ENCODE peak calls at places on chromosome 20, in seven cellular contexts. L is pancreas, R is breast epithelium, X is upper lobe of right lung, A is A673, P is substantia nigra, O is neuronal stem cell. K is an unnamed sample.

GRCh38 chr20:32569380-32570305 is 15.5 kb downstream of the NOL4L start:
- DNase-seq in L (no peak), R (no peak), X (no peak), A (no peak), P (no peak), O (no peak), K (no peak)

GRCh38 chr20:46544576-46544975 is 5.9 kb downstream of the OCSTAMP start:
- DNase-seq in L (no peak), R (no peak), X (no peak), A (no peak), P (no peak), O (no peak), K (no peak)

GRCh38 chr20:20333866-20334265 is 34.0 kb upstream of the INSM1 start:
- DNase-seq in L (no peak), R (no peak), X (no peak), A (no peak), P (no peak), O (no peak), K (no peak)

GRCh38 chr20:44918342-44918741 is 8.5 kb downstream of the PABPC1L start:
- DNase-seq in L (no peak), R (no peak), X (no peak), A (no peak), P (no peak), O (no peak), K (no peak)

GRCh38 chr20:58583141-58583540 is 67.9 kb upstream of the APCDD1L start:
- DNase-seq in L (no peak), R (peak; percentile 15), X (no peak), A (no peak), P (no peak), O (no peak), K (no peak)

GRCh38 chr20:51375561-51375960 is 167.0 kb downstream of the NFATC2 start:
- DNase-seq in L (no peak), R (no peak), X (peak; percentile 36), A (no peak), P (no peak), O (no peak), K (no peak)

GRCh38 chr20:20226554-20226953 is 141.3 kb upstream of the INSM1 start:
- DNase-seq in L (no peak), R (no peak), X (no peak), A (no peak), P (no peak), O (no peak), K (no peak)

GRCh38 chr20:58219342-58219700 is 9.1 kb downstream of the ANKRD60 start:
- DNase-seq in L (no peak), R (no peak), X (no peak), A (peak; percentile 93), P (no peak), O (no peak), K (no peak)

GRCh38 chr20:55067158-55067825 is 591.9 kb downstream of the DOK5 start:
- DNase-seq in L (no peak), R (no peak), X (no peak), A (no peak), P (no peak), O (no peak), K (no peak)

GRCh38 chr20:47133809-47134456 is 222.6 kb downstream of the ZMYND8 start:
- DNase-seq in L (no peak), R (no peak), X (no peak), A (peak; percentile 32), P (no peak), O (no peak), K (peak; percentile 41)

GRCh38 chr20:23153696-23154341 is 67.7 kb upstream of the CD93 start:
- DNase-seq in L (no peak), R (no peak), X (no peak), A (no peak), P (no peak), O (no peak), K (no peak)

GRCh38 chr20:57432480-57432873 is 41.3 kb downstream of the RBM38 start:
- DNase-seq in L (no peak), R (no peak), X (no peak), A (no peak), P (no peak), O (no peak), K (no peak)

GRCh38 chr20:31806564-31807355 is 12.4 kb upstream of the MYLK2 start:
- DNase-seq in L (no peak), R (no peak), X (no peak), A (no peak), P (no peak), O (no peak), K (no peak)

GRCh38 chr20:34525709-34526416 is 9.6 kb downstream of the DYNLRB1 start:
- DNase-seq in L (peak; percentile 83), R (peak; percentile 92), X (peak; percentile 80), A (peak; percentile 10), P (peak; percentile 26), O (no peak), K (peak; percentile 100)

GRCh38 chr20:62368629-62369507 is 1.8 kb upstream of the LAMA5 start:
- DNase-seq in L (peak; percentile 66), R (no peak), X (no peak), A (no peak), P (peak; percentile 60), O (peak; percentile 73), K (peak; percentile 70)

GRCh38 chr20:54499111-54499510 is 23.7 kb downstream of the DOK5 start:
- DNase-seq in L (no peak), R (no peak), X (no peak), A (peak; percentile 59), P (no peak), O (no peak), K (no peak)

GRCh38 chr20:58612021-58612700 is 38.9 kb upstream of the STX16 start:
- DNase-seq in L (no peak), R (no peak), X (no peak), A (no peak), P (no peak), O (no peak), K (no peak)

GRCh38 chr20:63697868-63698545 is 1.6 kb downstream of the TNFRSF6B start:
- DNase-seq in L (peak; percentile 20), R (peak; percentile 49), X (no peak), A (no peak), P (no peak), O (no peak), K (no peak)

GRCh38 chr20:63696628-63697356 is at the start of gene TNFRSF6B:
- DNase-seq in L (peak; percentile 27), R (no peak), X (peak; percentile 65), A (no peak), P (no peak), O (no peak), K (no peak)

GRCh38 chr20:63696311-63696627 is 183 bp upstream of the TNFRSF6B start:
- DNase-seq in L (no peak), R (no peak), X (peak; percentile 62), A (no peak), P (no peak), O (no peak), K (no peak)

GRCh38 chr20:63698739-63699465 is 2.5 kb downstream of the TNFRSF6B start:
- DNase-seq in L (peak; percentile 37), R (peak; percentile 53), X (peak; percentile 67), A (peak; percentile 68), P (no peak), O (no peak), K (peak; percentile 91)

GRCh38 chr20:63697357-63697867 is 960 bp downstream of the TNFRSF6B start:
- DNase-seq in L (peak; percentile 25), R (no peak), X (no peak), A (no peak), P (no peak), O (no peak), K (no peak)
- H3K27ac ChIP-seq in L (no peak overlapping the region), R (peak overlapping the region; percentile 34), X (no peak overlapping the region), A (no peak overlapping the region), P (no peak overlapping the region), O (no peak overlapping the region), K (no peak overlapping the region)

DNA sequence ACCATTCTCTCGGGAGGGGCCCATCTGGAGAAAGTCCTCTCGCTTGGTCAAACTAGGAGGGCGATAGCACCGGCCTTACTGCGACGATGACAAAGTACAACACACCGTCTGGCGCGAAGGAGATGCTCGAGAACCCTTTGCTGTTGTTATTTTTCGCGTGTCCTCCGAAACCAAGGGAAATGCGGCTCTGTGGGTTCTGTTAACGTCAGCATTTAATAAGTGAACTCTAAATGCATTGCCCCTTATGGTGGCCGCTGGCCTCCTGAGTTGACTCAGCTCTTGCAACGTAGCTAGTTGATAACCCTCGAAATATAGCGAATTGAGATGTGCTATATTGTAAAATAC is 577 bp upstream of the SCAND1 start:
- DNase-seq in L (no peak), R (no peak), X (no peak), A (peak; percentile 35), P (no peak), O (no peak), K (no peak)
- H3K27ac ChIP-seq in L (peak overlapping the region; percentile 97), R (peak overlapping the region; percentile 99), X (peak overlapping the region; percentile 100), A (peak overlapping the region; percentile 97), P (peak overlapping the region; percentile 94), O (peak overlapping the region; percentile 71), K (peak overlapping the region; percentile 26)

DNA sequence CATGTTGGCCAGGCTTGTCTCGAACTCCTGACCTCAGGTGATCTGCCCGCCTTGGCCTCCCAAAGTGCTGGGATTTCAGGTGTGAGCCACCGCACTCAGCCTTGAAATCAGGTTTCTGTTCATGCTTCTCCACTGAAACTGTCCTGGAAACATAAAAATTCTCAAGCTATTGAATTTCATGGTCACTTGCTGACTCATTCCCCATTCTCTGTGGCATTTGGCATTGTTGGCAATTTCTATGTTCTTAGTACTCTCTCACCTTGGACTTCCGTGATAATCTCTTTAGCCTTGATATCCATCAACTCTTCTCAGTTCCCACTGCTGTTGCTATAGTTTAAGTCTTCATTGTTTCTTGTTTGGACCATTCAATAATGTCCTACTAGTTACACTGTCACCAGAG is 6.2 kb downstream of the SEL1L2 start:
- DNase-seq in L (no peak), R (no peak), X (no peak), A (no peak), P (no peak), O (no peak), K (no peak)
- H3K27ac ChIP-seq in L (no peak overlapping the region), R (no peak overlapping the region), X (no peak overlapping the region), A (no peak overlapping the region), P (no peak overlapping the region), O (no peak overlapping the region), K (no peak overlapping the region)

DNA sequence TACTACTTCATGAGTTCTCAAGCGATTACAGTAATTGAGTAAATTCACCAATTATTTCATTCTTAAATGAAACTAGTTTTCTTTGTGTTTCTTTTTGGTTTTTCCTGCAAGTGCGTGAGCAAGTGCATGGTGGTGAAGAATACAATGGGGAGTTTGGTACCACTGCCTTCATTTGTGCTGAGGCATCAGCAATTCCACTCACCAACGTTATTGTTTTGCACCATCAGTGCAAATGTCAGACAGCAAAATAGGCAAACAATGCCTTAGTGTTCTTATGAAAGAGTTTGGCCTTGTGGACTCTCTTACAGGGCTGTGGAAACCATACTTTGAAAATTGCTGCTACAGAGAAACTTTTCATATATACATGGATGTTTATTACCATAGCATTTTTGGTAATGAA is 8.2 kb downstream of the CDH26 start:
- DNase-seq in L (no peak), R (no peak), X (no peak), A (no peak), P (no peak), O (no peak), K (no peak)
- H3K27ac ChIP-seq in L (no peak overlapping the region), R (no peak overlapping the region), X (no peak overlapping the region), A (no peak overlapping the region), P (peak overlapping the region; percentile 76), O (no peak overlapping the region), K (no peak overlapping the region)